ENCODE peak calls at places on chromosome 21, in six cellular contexts. S is adrenal gland, F is fibroblast of mammary gland, I is lower leg skin, R is omental fat pad, T is lower lobe of right lung. E is an unnamed sample.

GRCh38 chr21:45542242-45542666 is at the start of gene SLC19A1:
- DNase-seq in T (peak; percentile 85), S (peak; percentile 71), F (peak; percentile 47), I (peak; percentile 92), R (peak; percentile 23), E (peak; percentile 68)

GRCh38 chr21:44901391-44902074 is 19.2 kb downstream of the ITGB2 start:
- DNase-seq in S (no peak), R (no peak), I (no peak), F (no peak), T (peak; percentile 39), E (no peak)

GRCh38 chr21:15005391-15005790 is 59.4 kb downstream of the NRIP1 start:
- DNase-seq in T (no peak), I (no peak), F (no peak), R (no peak), S (peak; percentile 68), E (no peak)

GRCh38 chr21:43721225-43721605 is 2.3 kb downstream of the PDXK start:
- DNase-seq in S (peak; percentile 77), T (no peak), R (no peak), F (no peak), I (no peak), E (no peak)

GRCh38 chr21:41576010-41576615 is 68.2 kb upstream of the TMPRSS2 start:
- DNase-seq in S (no peak), I (no peak), F (peak; percentile 19), R (no peak), T (no peak), E (no peak)

GRCh38 chr21:38914531-38915385 is 109.0 kb downstream of the ETS2 start:
- DNase-seq in I (peak; percentile 84), F (peak; percentile 31), T (no peak), R (no peak), S (peak; percentile 47), E (peak; percentile 43)

GRCh38 chr21:21165063-21165645 is 166.9 kb downstream of the NCAM2 start:
- DNase-seq in T (no peak), S (no peak), I (no peak), R (no peak), F (peak; percentile 94), E (no peak)

GRCh38 chr21:21921410-21922232 is 923.4 kb downstream of the NCAM2 start:
- DNase-seq in T (no peak), R (no peak), F (peak; percentile 32), I (no peak), S (no peak), E (peak; percentile 17)

GRCh38 chr21:14523234-14523633 is 22.9 kb downstream of the SAMSN1 start:
- DNase-seq in S (no peak), R (no peak), F (peak; percentile 30), T (no peak), I (no peak), E (peak; percentile 19)

GRCh38 chr21:24280591-24280990 is 1326.7 kb downstream of the MRPL39 start:
- DNase-seq in T (no peak), I (no peak), S (no peak), R (no peak), F (no peak), E (no peak)

GRCh38 chr21:43712268-43712942 is 6.5 kb upstream of the PDXK start:
- DNase-seq in T (peak; percentile 89), S (no peak), F (no peak), I (no peak), R (no peak), E (peak; percentile 95)

GRCh38 chr21:38544681-38545080 is 46.4 kb upstream of the ERG start:
- DNase-seq in R (no peak), F (peak; percentile 43), S (no peak), I (no peak), T (no peak), E (peak; percentile 76)

GRCh38 chr21:38434913-38435533 is 63.3 kb downstream of the ERG start:
- DNase-seq in T (no peak), S (no peak), I (no peak), R (no peak), F (peak; percentile 10), E (peak; percentile 60)

GRCh38 chr21:45053561-45053960 is 20.8 kb upstream of the ADARB1 start:
- DNase-seq in F (no peak), I (no peak), R (no peak), S (no peak), T (no peak), E (no peak)

GRCh38 chr21:42560517-42561179 is 47.0 kb downstream of the SLC37A1 start:
- DNase-seq in I (peak; percentile 62), S (no peak), T (no peak), F (no peak), R (no peak), E (no peak)

DNA sequence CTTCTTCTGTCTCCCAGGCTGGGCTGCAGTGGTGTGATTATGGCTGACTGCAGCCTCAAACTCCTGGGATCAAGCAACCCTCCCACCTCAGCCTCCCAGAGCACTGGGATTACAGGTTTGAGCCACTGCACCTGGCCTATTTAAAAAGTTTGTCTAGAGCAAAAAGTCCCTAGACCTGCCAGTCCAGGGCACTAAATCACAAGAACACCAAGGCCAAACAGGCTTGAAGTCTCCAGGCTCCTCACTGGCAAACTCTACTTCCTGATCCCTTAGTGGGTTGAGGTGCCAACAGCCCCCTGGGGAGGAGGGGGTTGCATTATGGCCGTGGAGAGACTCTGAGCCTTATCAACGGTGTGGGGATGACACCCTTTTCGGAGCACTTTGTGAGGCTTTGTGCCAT is 76.0 kb downstream of the CLIC6 start:
- DNase-seq in R (no peak), F (no peak), S (no peak), I (peak; percentile 62), T (no peak), E (no peak)
- TF ChIP-seq CTCF in R (no peak), F (no peak), S (no peak), I (no peak), T (no peak), E (no peak)

DNA sequence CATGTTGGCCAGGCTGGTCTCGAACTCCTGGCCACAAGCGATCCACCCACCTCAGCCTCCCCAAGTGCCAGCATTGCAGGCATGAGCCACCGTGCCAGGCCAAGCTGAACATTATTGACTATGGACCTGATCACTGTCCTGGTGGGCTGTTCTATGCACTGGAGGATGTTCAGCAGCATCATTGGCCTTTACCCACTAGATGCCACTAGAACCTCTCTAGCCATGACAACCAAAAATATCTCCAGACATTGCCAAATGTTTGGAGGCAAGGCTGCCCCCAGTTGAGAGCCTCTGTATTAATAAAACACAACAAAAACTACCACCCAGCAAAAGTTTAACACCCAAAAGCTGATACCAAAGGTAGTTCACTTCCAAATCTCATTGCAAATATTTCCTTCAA is 110.8 kb upstream of the SOD1 start:
- DNase-seq in I (no peak), T (no peak), R (no peak), S (no peak), F (no peak), E (no peak)
- TF ChIP-seq CTCF in I (no peak), T (no peak), R (no peak), S (no peak), F (no peak), E (no peak)

GRCh38 chr21:18722193-18722592 is 318.6 kb upstream of the TMPRSS15 start:
- DNase-seq in F (no peak), S (no peak), R (no peak), I (no peak), T (no peak), E (no peak)
- TF ChIP-seq CTCF in F (no peak), S (no peak), R (no peak), I (no peak), T (no peak), E (no peak)

GRCh38 chr21:31108969-31109368 is 70.7 kb upstream of the KRTAP19-8 start:
- DNase-seq in R (no peak), F (peak; percentile 31), T (no peak), S (no peak), I (no peak), E (peak; percentile 24)
- TF ChIP-seq CTCF in R (no peak), F (peak; percentile 35), T (peak; percentile 19), S (no peak), I (no peak), E (peak; percentile 15)

GRCh38 chr21:33230518-33231324 is 983 bp downstream of the IFNAR2 start:
- DNase-seq in S (peak; percentile 50), I (peak; percentile 88), R (no peak), F (peak; percentile 54), T (peak; percentile 63), E (peak; percentile 90)
- TF ChIP-seq CTCF in S (no peak), I (no peak), R (no peak), F (no peak), T (no peak), E (no peak)

DNA sequence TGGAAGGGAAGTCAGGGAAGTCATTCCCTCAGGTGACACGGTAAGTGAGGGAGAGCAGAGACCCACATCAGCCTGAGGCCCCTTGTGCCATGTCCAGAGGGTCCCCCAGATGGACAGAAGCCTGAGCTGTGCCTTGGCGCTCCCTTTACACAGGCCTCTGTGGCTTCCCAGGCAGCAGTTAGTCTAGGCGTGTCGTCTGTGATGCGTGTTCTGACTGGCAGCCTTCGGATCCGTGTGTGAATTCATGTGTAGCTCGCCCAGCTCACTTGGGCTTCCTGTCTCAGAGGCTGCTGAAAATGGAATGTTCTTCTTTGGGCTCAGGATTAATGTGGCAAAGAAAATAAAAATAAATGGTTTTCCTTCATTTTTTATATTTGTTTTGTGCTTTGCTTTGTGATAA is 28.3 kb downstream of the PRMT2 start:
- DNase-seq in I (no peak), S (no peak), R (no peak), T (no peak), F (no peak), E (peak; percentile 85)
- TF ChIP-seq CTCF in I (no peak), S (no peak), R (no peak), T (no peak), F (no peak), E (no peak)

DNA sequence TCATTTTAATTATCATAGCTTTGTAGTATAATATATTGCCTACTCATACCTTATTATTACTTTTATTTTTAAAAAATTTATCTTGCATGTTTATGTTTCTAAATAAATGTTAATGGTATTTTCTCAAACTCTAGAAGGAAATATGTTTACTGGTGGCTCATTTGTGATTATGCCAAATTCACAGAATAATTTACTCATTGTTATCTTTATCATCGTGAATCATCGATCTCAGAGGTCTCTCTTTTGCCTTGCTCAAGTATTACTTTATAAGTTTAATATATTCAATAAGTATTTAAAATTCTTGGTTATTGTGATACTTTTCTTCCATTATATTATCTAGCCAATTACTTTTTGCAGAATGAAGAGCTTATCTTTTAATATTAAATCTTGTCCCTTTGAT is 836.7 kb upstream of the ADAMTS5 start:
- DNase-seq in T (no peak), S (no peak), R (no peak), I (no peak), F (peak; percentile 55), E (no peak)
- TF ChIP-seq CTCF in T (no peak), S (no peak), R (no peak), I (no peak), F (no peak), E (no peak)

GRCh38 chr21:36606292-36606982 is 92.5 kb upstream of the SIM2 start:
- DNase-seq in F (no peak), R (no peak), T (no peak), I (no peak), S (no peak), E (no peak)
- TF ChIP-seq CTCF in F (no peak), R (no peak), T (no peak), I (no peak), S (no peak), E (no peak)

DNA sequence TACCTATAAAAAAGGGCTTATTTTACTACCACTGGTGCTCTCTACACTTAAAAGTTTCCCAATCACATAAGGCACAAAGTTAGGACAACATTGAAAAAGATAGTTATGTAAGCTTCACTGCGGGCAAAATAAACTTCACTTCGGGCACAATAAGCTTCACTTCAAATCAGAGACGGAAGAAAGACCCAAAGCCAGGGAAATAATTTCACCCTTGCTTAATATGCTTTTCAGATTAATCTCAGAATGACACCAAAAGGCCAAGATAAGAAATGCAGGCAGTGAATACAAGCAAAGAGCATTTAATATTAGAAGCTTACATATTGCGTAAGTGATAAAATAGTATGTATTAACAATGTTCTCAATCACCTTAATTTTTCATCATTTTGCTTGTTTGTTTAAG is 444.2 kb downstream of the SETD4 start:
- DNase-seq in R (no peak), I (no peak), S (no peak), T (no peak), F (peak; percentile 80), E (peak; percentile 59)
- TF ChIP-seq CTCF in R (no peak), I (no peak), S (peak; percentile 53), T (peak; percentile 38), F (peak; percentile 66), E (peak; percentile 44)